ENCODE peak calls at places on chromosomes 11 and 22, in five cellular contexts. W is T-helper 17 cell, X is endothelial cell, F is SHP77, J is amniotic stem cell. S is an unnamed sample.

GRCh38 chr22:43867839-43868652 is 5.7 kb upstream of the SULT4A1 start:
- DNase-seq in W (no peak), X (peak; percentile 85), F (no peak), J (peak; percentile 12), S (peak; percentile 84)

GRCh38 chr11:100895449-100895848 is 208.4 kb downstream of the ARHGAP42 start:
- DNase-seq in W (no peak), X (no peak), F (no peak), J (no peak), S (no peak)

GRCh38 chr11:87712802-87713202 is 462.4 kb downstream of the RAB38 start:
- DNase-seq in W (no peak), X (no peak), F (no peak), J (no peak), S (no peak)

GRCh38 chr11:26078217-26078821 is 253.6 kb upstream of the ANO3 start:
- DNase-seq in W (no peak), X (no peak), F (no peak), J (no peak), S (no peak)

GRCh38 chr11:28464252-28464867 is 356.2 kb downstream of the METTL15 start:
- DNase-seq in W (no peak), X (no peak), F (no peak), J (no peak), S (no peak)

GRCh38 chr11:130480166-130480565 is 31.7 kb downstream of the ADAMTS15 start:
- DNase-seq in W (no peak), X (no peak), F (no peak), J (no peak), S (no peak)

GRCh38 chr22:23913661-23914353 is 19.6 kb downstream of the MIF start:
- DNase-seq in W (peak; percentile 98), X (peak; percentile 98), F (peak; percentile 99), J (peak; percentile 99), S (peak; percentile 96)

GRCh38 chr11:111960916-111961315 is 23.8 kb downstream of the DIXDC1 start:
- DNase-seq in W (no peak), X (no peak), F (no peak), J (no peak), S (no peak)

GRCh38 chr22:46147471-46148267 is 2.7 kb upstream of the PPARA start:
- DNase-seq in W (no peak), X (no peak), F (no peak), J (no peak), S (no peak)

GRCh38 chr11:101706541-101706940 is 122.7 kb upstream of the TRPC6 start:
- DNase-seq in W (no peak), X (no peak), F (no peak), J (peak; percentile 15), S (no peak)

GRCh38 chr22:39270792-39271191 is 26.0 kb upstream of the PDGFB start:
- DNase-seq in W (no peak), X (no peak), F (no peak), J (no peak), S (no peak)

GRCh38 chr11:130452941-130453340 is 4.5 kb downstream of the ADAMTS15 start:
- DNase-seq in W (no peak), X (peak; percentile 36), F (no peak), J (no peak), S (no peak)

GRCh38 chr11:117232911-117233409 is 489 bp downstream of the RNF214 start:
- DNase-seq in W (no peak), X (peak; percentile 40), F (no peak), J (no peak), S (no peak)

S was measured in neuronal stem cell.